ENCODE peak calls at places on chromosomes 3 and 15, in seven cellular contexts. I, K, Q, P, U, G and V are unnamed samples.

GRCh38 chr15:44535509-44536297 is 1.2 kb upstream of the EIF3J start:
- DNase-seq in K (no peak), P (no peak), I (no peak), U (peak; percentile 19), G (no peak), Q (no peak), V (peak; percentile 28)

GRCh38 chr15:35663956-35664355 is 118.0 kb upstream of the DPH6 start:
- DNase-seq in Q (no peak), I (no peak), G (no peak), P (no peak), K (no peak), U (no peak), V (no peak)

GRCh38 chr3:32421991-32422859 is 30.6 kb downstream of the CMTM7 start:
- DNase-seq in P (peak; percentile 85), G (peak; percentile 62), K (peak; percentile 95), Q (no peak), U (peak; percentile 96), I (peak; percentile 82), V (no peak)

GRCh38 chr3:179927191-179927590 is 109.5 kb downstream of the PEX5L start:
- DNase-seq in Q (no peak), I (no peak), U (no peak), G (no peak), P (no peak), K (no peak), V (no peak)

GRCh38 chr3:39146083-39146501 is 7.3 kb downstream of the CSRNP1 start:
- DNase-seq in K (no peak), P (no peak), Q (no peak), I (no peak), G (no peak), U (no peak), V (no peak)

GRCh38 chr3:64568895-64569509 is 118.8 kb downstream of the ADAMTS9 start:
- DNase-seq in Q (no peak), K (no peak), U (no peak), P (no peak), I (no peak), G (no peak), V (no peak)

GRCh38 chr15:89332446-89332845 is 2.2 kb downstream of the POLG start:
- DNase-seq in G (peak; percentile 14), Q (no peak), I (no peak), U (peak; percentile 41), K (no peak), P (peak; percentile 24), V (no peak)

GRCh38 chr15:38283010-38283409 is 30.4 kb downstream of the SPRED1 start:
- DNase-seq in K (no peak), Q (no peak), I (no peak), U (no peak), P (no peak), G (no peak), V (no peak)

GRCh38 chr15:52282418-52282817 is 13.2 kb downstream of the MYO5C start:
- DNase-seq in G (no peak), P (no peak), Q (no peak), U (no peak), I (no peak), K (no peak), V (no peak)

GRCh38 chr3:60414047-60414446 is 837.2 kb downstream of the FHIT start:
- DNase-seq in K (no peak), U (no peak), Q (no peak), G (no peak), I (no peak), P (no peak), V (no peak)

GRCh38 chr3:48408823-48409281 is 21.0 kb downstream of the PLXNB1 start:
- DNase-seq in K (peak; percentile 30), Q (no peak), P (no peak), U (no peak), G (no peak), I (no peak), V (no peak)

GRCh38 chr15:82641129-82641798 is 5.9 kb downstream of the CPEB1 start:
- DNase-seq in P (no peak), Q (no peak), G (no peak), I (no peak), K (no peak), U (no peak), V (no peak)

GRCh38 chr3:58585005-58585786 is 8.0 kb upstream of the FAM107A start:
- DNase-seq in G (peak; percentile 52), I (peak; percentile 86), P (peak; percentile 64), Q (peak; percentile 67), U (peak; percentile 84), K (no peak), V (peak; percentile 73)

GRCh38 chr3:183278479-183279088 is 25.5 kb downstream of the B3GNT5 start:
- DNase-seq in K (no peak), G (no peak), U (no peak), Q (no peak), I (no peak), P (peak; percentile 51), V (no peak)

GRCh38 chr15:57288926-57289650 is 87.2 kb upstream of the CGNL1 start:
- DNase-seq in Q (no peak), I (no peak), P (no peak), U (no peak), G (no peak), K (no peak), V (no peak)

GRCh38 chr3:115698851-115699535 is 75.7 kb downstream of the GAP43 start:
- DNase-seq in G (peak; percentile 44), P (peak; percentile 33), I (no peak), Q (no peak), K (no peak), U (no peak), V (no peak)

GRCh38 chr3:130662407-130663028 is 84.1 kb downstream of the PIK3R4 start:
- DNase-seq in U (no peak), I (no peak), P (no peak), G (no peak), Q (no peak), K (no peak), V (no peak)

GRCh38 chr3:43378066-43378935 is 92.0 kb downstream of the SNRK start:
- DNase-seq in K (no peak), Q (no peak), G (peak; percentile 36), U (peak; percentile 67), I (no peak), P (peak; percentile 47), V (peak; percentile 76)

GRCh38 chr3:134291300-134292254 is 40.9 kb upstream of the RYK start:
- DNase-seq in U (no peak), Q (no peak), P (peak; percentile 82), K (no peak), I (peak; percentile 87), G (peak; percentile 43), V (no peak)

GRCh38 chr3:41598329-41598728 is 363.6 kb downstream of the ULK4 start:
- DNase-seq in I (no peak), G (no peak), Q (no peak), K (no peak), U (no peak), P (no peak), V (no peak)

GRCh38 chr3:153970735-153971347 is 150.3 kb upstream of the ARHGEF26 start:
- DNase-seq in K (no peak), Q (no peak), U (no peak), I (no peak), G (peak; percentile 31), P (peak; percentile 44), V (no peak)

GRCh38 chr3:197682713-197683112 is 54.0 kb downstream of the RUBCN start:
- DNase-seq in U (no peak), Q (no peak), G (no peak), K (no peak), P (no peak), I (no peak), V (no peak)

GRCh38 chr15:52790166-52790708 is at the start of gene ONECUT1:
- DNase-seq in U (peak; percentile 73), I (peak; percentile 45), K (no peak), G (no peak), P (peak; percentile 29), Q (peak; percentile 75), V (peak; percentile 87)

GRCh38 chr15:92163641-92164040 is 230.0 kb upstream of the ST8SIA2 start:
- DNase-seq in P (no peak), G (no peak), U (no peak), Q (no peak), K (no peak), I (no peak), V (no peak)

GRCh38 chr3:187750041-187750512 is 4.8 kb upstream of the BCL6 start:
- DNase-seq in U (peak; percentile 93), Q (no peak), G (no peak), K (no peak), P (peak; percentile 46), I (peak; percentile 16), V (no peak)

GRCh38 chr15:64653757-64654156 is 121.6 kb downstream of the RBPMS2 start:
- DNase-seq in P (peak; percentile 49), G (no peak), K (no peak), U (no peak), I (no peak), Q (no peak), V (no peak)

GRCh38 chr15:22895465-22896190 is 57.2 kb downstream of the NIPA2 start:
- DNase-seq in K (peak; percentile 96), Q (no peak), G (peak; percentile 31), I (no peak), U (peak; percentile 66), P (peak; percentile 31), V (peak; percentile 52)

DNA sequence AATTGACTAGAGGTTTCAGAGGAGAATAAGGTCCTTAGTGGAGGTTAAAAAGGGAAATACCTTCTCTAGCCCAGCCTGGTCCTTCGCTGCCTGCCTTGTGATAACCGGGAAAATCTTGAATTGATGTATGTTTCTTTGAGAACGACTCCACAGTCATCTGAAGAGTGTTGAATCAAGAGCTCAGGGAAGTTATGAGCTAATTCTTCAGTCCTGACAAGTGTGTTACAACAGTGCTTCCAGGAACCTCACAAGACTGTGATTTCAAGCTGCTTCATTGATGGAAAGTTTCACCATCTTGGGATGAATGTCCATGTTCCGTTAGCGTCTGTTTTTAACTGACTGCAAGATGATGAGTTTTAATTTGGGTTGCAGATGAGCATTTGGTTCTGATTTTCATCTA is 12.5 kb downstream of the TMEM41A start:
- DNase-seq in U (no peak), K (no peak), G (no peak), P (no peak), Q (no peak), I (no peak), V (no peak)
- TF ChIP-seq CTCF in U (no peak), K (no peak), G (no peak), P (no peak), Q (no peak), I (no peak), V (no peak)

DNA sequence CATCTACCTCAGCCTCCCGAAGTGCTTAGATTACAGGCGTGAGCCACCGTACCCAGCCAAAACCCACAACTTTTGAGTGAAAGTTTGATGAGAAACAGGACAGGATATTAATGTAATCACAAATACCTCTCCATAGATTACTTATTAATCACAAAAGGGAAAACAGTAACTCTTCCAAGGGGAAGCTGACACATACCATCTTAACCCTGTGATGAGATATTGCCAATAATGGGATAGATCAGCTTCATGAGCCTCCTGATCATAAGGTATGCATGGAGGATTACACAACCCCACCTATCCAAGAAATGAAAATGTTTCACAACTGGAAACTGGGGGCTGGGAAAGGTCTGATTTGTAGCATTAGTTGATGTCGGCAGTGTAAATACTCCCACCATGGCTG is 131.5 kb downstream of the FRMD4B start:
- DNase-seq in P (no peak), U (no peak), G (no peak), I (no peak), K (no peak), Q (no peak), V (no peak)
- TF ChIP-seq CTCF in P (no peak), U (no peak), G (no peak), I (no peak), K (no peak), Q (no peak), V (no peak)

GRCh38 chr15:79310985-79311900 is at the start of gene TMED3:
- DNase-seq in P (peak; percentile 85), K (no peak), I (peak; percentile 67), G (peak; percentile 77), U (peak; percentile 90), Q (peak; percentile 68), V (peak; percentile 98)
- TF ChIP-seq CTCF in P (peak; percentile 15), K (peak; percentile 53), I (no peak), G (peak; percentile 35), U (peak; percentile 21), Q (peak; percentile 54), V (peak; percentile 41)

GRCh38 chr15:94042163-94042954 is 189.0 kb upstream of the MCTP2 start:
- DNase-seq in I (no peak), Q (no peak), P (peak; percentile 84), G (peak; percentile 47), K (no peak), U (no peak), V (no peak)
- TF ChIP-seq CTCF in I (no peak), Q (no peak), P (no peak), G (no peak), K (no peak), U (no peak), V (no peak)